ENCODE peak calls at places on chromosomes 13 and 19, in eight cellular contexts. Q is HEK293T, B is SW480, C is T-cell, K is cardiac fibroblast, U is kidney glomerular epithelial cell, N is psoas muscle, Z is occipital lobe. R is an unnamed sample.

GRCh38 chr19:41998246-41999020 is 4.4 kb upstream of the ATP1A3 start:
- DNase-seq in B (peak), U (no peak), K (peak), N (no peak), C (no peak), Z (peak), Q (peak), R (no peak)

GRCh38 chr19:46404039-46404883 is 9.1 kb downstream of the CCDC8 start:
- DNase-seq in U (no peak), K (peak), N (peak), Z (no peak), C (no peak), Q (no peak), B (no peak), R (peak)

GRCh38 chr19:15159251-15159650 is 41.5 kb downstream of the NOTCH3 start:
- DNase-seq in B (no peak), Z (no peak), K (peak), U (no peak), C (no peak), Q (no peak), N (no peak), R (no peak)

GRCh38 chr19:17777840-17778620 is 16.9 kb upstream of the B3GNT3 start:
- DNase-seq in C (no peak), U (no peak), Q (peak), B (peak), N (peak), K (peak), Z (peak), R (peak)

GRCh38 chr19:42200116-42200740 is 17.2 kb downstream of the DEDD2 start:
- DNase-seq in U (no peak), Z (no peak), K (no peak), C (no peak), Q (no peak), B (no peak), N (no peak), R (no peak)

GRCh38 chr13:110756268-110756667 is 42.8 kb downstream of the ING1 start:
- DNase-seq in N (no peak), C (no peak), Z (no peak), Q (no peak), U (peak), B (no peak), K (peak), R (no peak)

GRCh38 chr13:48431431-48431830 is 18.5 kb upstream of the LPAR6 start:
- DNase-seq in Q (no peak), K (no peak), Z (no peak), U (no peak), C (no peak), N (no peak), B (no peak), R (no peak)

GRCh38 chr13:103431880-103432279 is 365.7 kb upstream of the SLC10A2 start:
- DNase-seq in N (no peak), U (no peak), Q (no peak), Z (no peak), K (no peak), C (no peak), B (no peak), R (peak)

GRCh38 chr13:91148098-91148497 is 199.4 kb upstream of the MIR17HG start:
- DNase-seq in Z (no peak), C (no peak), B (no peak), N (no peak), U (no peak), Q (no peak), K (no peak), R (no peak)

GRCh38 chr19:42151735-42152134 is 19.5 kb upstream of the POU2F2 start:
- DNase-seq in Q (no peak), N (no peak), Z (no peak), U (no peak), K (no peak), C (no peak), B (no peak), R (no peak)

GRCh38 chr19:4366666-4367335 is 23.4 kb downstream of the MPND start:
- DNase-seq in N (no peak), Q (no peak), U (no peak), C (no peak), B (no peak), K (no peak), Z (no peak), R (no peak)

GRCh38 chr19:8988204-8988603 is 22.0 kb downstream of the MUC16 start:
- DNase-seq in B (no peak), C (no peak), Q (no peak), N (no peak), K (no peak), Z (no peak), U (no peak), R (peak)

GRCh38 chr19:5926641-5927438 is 12.8 kb downstream of the CAPS start:
- DNase-seq in C (no peak), K (peak), Z (no peak), B (no peak), Q (no peak), U (no peak), N (peak), R (no peak)

GRCh38 chr19:47613165-47614146 is 4.5 kb downstream of the BICRA start:
- DNase-seq in Z (no peak), N (no peak), K (peak), C (no peak), U (peak), Q (no peak), B (no peak), R (no peak)

GRCh38 chr19:29084266-29084665 is 128.7 kb downstream of the UQCRFS1 start:
- DNase-seq in K (peak), U (no peak), B (no peak), C (no peak), N (no peak), Z (no peak), Q (peak), R (peak)